ENCODE peak calls at places on chromosome 10, in five cellular contexts. One of them, this sample, is unnamed.

GRCh38 chr10:3963191-3963673 is 178.2 kb upstream of the KLF6 start:
- DNase-seq in fibroblast of villous mesenchyme: no peak
- DNase-seq in endothelial cell: no peak
- DNase-seq in ovary: no peak
- DNase-seq in cardiac fibroblast: no peak
- DNase-seq in this sample: no peak

GRCh38 chr10:46288601-46289206 is 1.9 kb downstream of the ANTXRL start:
- DNase-seq in fibroblast of villous mesenchyme: no peak
- DNase-seq in endothelial cell: no peak
- DNase-seq in ovary: no peak
- DNase-seq in cardiac fibroblast: no peak
- DNase-seq in this sample: no peak

GRCh38 chr10:53697038-53697437 is 924.5 kb upstream of the MBL2 start:
- DNase-seq in fibroblast of villous mesenchyme: no peak
- DNase-seq in endothelial cell: no peak
- DNase-seq in ovary: no peak
- DNase-seq in cardiac fibroblast: no peak
- DNase-seq in this sample: no peak

GRCh38 chr10:13890233-13890616 is 303.5 kb downstream of the PRPF18 start:
- DNase-seq in fibroblast of villous mesenchyme: peak
- DNase-seq in endothelial cell: no peak
- DNase-seq in ovary: no peak
- DNase-seq in cardiac fibroblast: no peak
- DNase-seq in this sample: no peak

GRCh38 chr10:117096559-117097201 is 41.4 kb downstream of the VAX1 start:
- DNase-seq in fibroblast of villous mesenchyme: no peak
- DNase-seq in endothelial cell: no peak
- DNase-seq in ovary: no peak
- DNase-seq in cardiac fibroblast: no peak
- DNase-seq in this sample: no peak

GRCh38 chr10:60975716-60976115 is 31.7 kb upstream of the RHOBTB1 start:
- DNase-seq in fibroblast of villous mesenchyme: no peak
- DNase-seq in endothelial cell: no peak
- DNase-seq in ovary: no peak
- DNase-seq in cardiac fibroblast: peak
- DNase-seq in this sample: no peak

GRCh38 chr10:58932126-58932525 is 244.3 kb upstream of the PHYHIPL start:
- DNase-seq in fibroblast of villous mesenchyme: peak
- DNase-seq in endothelial cell: no peak
- DNase-seq in ovary: no peak
- DNase-seq in cardiac fibroblast: peak
- DNase-seq in this sample: no peak

GRCh38 chr10:91955114-91955513 is 31.5 kb downstream of the BTAF1 start:
- DNase-seq in fibroblast of villous mesenchyme: no peak
- DNase-seq in endothelial cell: no peak
- DNase-seq in ovary: no peak
- DNase-seq in cardiac fibroblast: no peak
- DNase-seq in this sample: no peak

GRCh38 chr10:64113375-64113774 is 592.2 kb downstream of the REEP3 start:
- DNase-seq in fibroblast of villous mesenchyme: no peak
- DNase-seq in endothelial cell: no peak
- DNase-seq in ovary: no peak
- DNase-seq in cardiac fibroblast: no peak
- DNase-seq in this sample: no peak

GRCh38 chr10:29668628-29669027 is 33.9 kb upstream of the SVIL start:
- DNase-seq in fibroblast of villous mesenchyme: no peak
- DNase-seq in endothelial cell: no peak
- DNase-seq in ovary: no peak
- DNase-seq in cardiac fibroblast: no peak
- DNase-seq in this sample: no peak

GRCh38 chr10:123150986-123151738 is 3.0 kb upstream of the BUB3 start:
- DNase-seq in fibroblast of villous mesenchyme: no peak
- DNase-seq in endothelial cell: peak
- DNase-seq in ovary: no peak
- DNase-seq in cardiac fibroblast: no peak
- DNase-seq in this sample: peak

GRCh38 chr10:51879238-51879637 is 179.8 kb upstream of the CSTF2T start:
- DNase-seq in fibroblast of villous mesenchyme: peak
- DNase-seq in endothelial cell: no peak
- DNase-seq in ovary: no peak
- DNase-seq in cardiac fibroblast: peak
- DNase-seq in this sample: no peak

GRCh38 chr10:11159543-11160215 is 142.0 kb downstream of the CELF2 start:
- DNase-seq in fibroblast of villous mesenchyme: no peak
- DNase-seq in endothelial cell: no peak
- DNase-seq in ovary: no peak
- DNase-seq in cardiac fibroblast: no peak
- DNase-seq in this sample: no peak

GRCh38 chr10:84695983-84696382 is 367.6 kb downstream of the CCSER2 start:
- DNase-seq in fibroblast of villous mesenchyme: no peak
- DNase-seq in endothelial cell: no peak
- DNase-seq in ovary: no peak
- DNase-seq in cardiac fibroblast: no peak
- DNase-seq in this sample: no peak

GRCh38 chr10:18545626-18546025 is 105.8 kb downstream of the NSUN6 start:
- DNase-seq in fibroblast of villous mesenchyme: no peak
- DNase-seq in endothelial cell: no peak
- DNase-seq in ovary: no peak
- DNase-seq in cardiac fibroblast: peak
- DNase-seq in this sample: no peak

GRCh38 chr10:77253037-77253436 is 384.6 kb downstream of the KCNMA1 start:
- DNase-seq in fibroblast of villous mesenchyme: peak
- DNase-seq in endothelial cell: no peak
- DNase-seq in ovary: no peak
- DNase-seq in cardiac fibroblast: no peak
- DNase-seq in this sample: no peak

GRCh38 chr10:112218960-112219359 is 35.4 kb upstream of the GPAM start:
- DNase-seq in fibroblast of villous mesenchyme: no peak
- DNase-seq in endothelial cell: no peak
- DNase-seq in ovary: no peak
- DNase-seq in cardiac fibroblast: no peak
- DNase-seq in this sample: no peak

GRCh38 chr10:68542046-68542445 is 14.7 kb upstream of the SLC25A16 start:
- DNase-seq in fibroblast of villous mesenchyme: no peak
- DNase-seq in endothelial cell: no peak
- DNase-seq in ovary: no peak
- DNase-seq in cardiac fibroblast: no peak
- DNase-seq in this sample: no peak

GRCh38 chr10:13984647-13985155 is 346.0 kb downstream of the FRMD4A start:
- DNase-seq in fibroblast of villous mesenchyme: peak
- DNase-seq in endothelial cell: no peak
- DNase-seq in ovary: no peak
- DNase-seq in cardiac fibroblast: peak
- DNase-seq in this sample: no peak

GRCh38 chr10:3754727-3755439 is 30.1 kb downstream of the KLF6 start:
- DNase-seq in fibroblast of villous mesenchyme: peak
- DNase-seq in endothelial cell: no peak
- DNase-seq in ovary: no peak
- DNase-seq in cardiac fibroblast: peak
- DNase-seq in this sample: no peak

GRCh38 chr10:118557946-118558345 is 37.5 kb downstream of the PRLHR start:
- DNase-seq in fibroblast of villous mesenchyme: no peak
- DNase-seq in endothelial cell: no peak
- DNase-seq in ovary: no peak
- DNase-seq in cardiac fibroblast: peak
- DNase-seq in this sample: no peak

GRCh38 chr10:77835669-77836086 is 90.9 kb downstream of the DLG5 start:
- DNase-seq in fibroblast of villous mesenchyme: no peak
- DNase-seq in endothelial cell: no peak
- DNase-seq in ovary: no peak
- DNase-seq in cardiac fibroblast: peak
- DNase-seq in this sample: no peak

GRCh38 chr10:43127447-43127846 is 10.8 kb upstream of the CSGALNACT2 start:
- DNase-seq in fibroblast of villous mesenchyme: no peak
- DNase-seq in endothelial cell: no peak
- DNase-seq in ovary: no peak
- DNase-seq in cardiac fibroblast: no peak
- DNase-seq in this sample: no peak

GRCh38 chr10:96830511-96831199 is 1.4 kb upstream of the LCOR start:
- DNase-seq in fibroblast of villous mesenchyme: peak
- DNase-seq in endothelial cell: peak
- DNase-seq in ovary: peak
- DNase-seq in cardiac fibroblast: peak
- DNase-seq in this sample: peak

GRCh38 chr10:105063796-105064195 is 422.7 kb downstream of the SORCS3 start:
- DNase-seq in fibroblast of villous mesenchyme: peak
- DNase-seq in endothelial cell: peak
- DNase-seq in ovary: no peak
- DNase-seq in cardiac fibroblast: peak
- DNase-seq in this sample: peak

GRCh38 chr10:17026686-17027485 is 102.7 kb downstream of the CUBN start:
- DNase-seq in fibroblast of villous mesenchyme: no peak
- DNase-seq in endothelial cell: no peak
- DNase-seq in ovary: no peak
- DNase-seq in cardiac fibroblast: peak
- DNase-seq in this sample: no peak

GRCh38 chr10:33815776-33816175 is 481.3 kb upstream of the NRP1 start:
- DNase-seq in fibroblast of villous mesenchyme: no peak
- DNase-seq in endothelial cell: no peak
- DNase-seq in ovary: no peak
- DNase-seq in cardiac fibroblast: no peak
- DNase-seq in this sample: no peak

GRCh38 chr10:63156236-63156635 is 23.1 kb downstream of the NRBF2 start:
- DNase-seq in fibroblast of villous mesenchyme: peak
- DNase-seq in endothelial cell: no peak
- DNase-seq in ovary: no peak
- DNase-seq in cardiac fibroblast: peak
- DNase-seq in this sample: no peak

GRCh38 chr10:70455213-70455630 is 13.7 kb upstream of the NODAL start:
- DNase-seq in fibroblast of villous mesenchyme: no peak
- DNase-seq in endothelial cell: no peak
- DNase-seq in ovary: no peak
- DNase-seq in cardiac fibroblast: no peak
- DNase-seq in this sample: no peak

GRCh38 chr10:110600487-110601101 is 33.1 kb downstream of the SMC3 start:
- DNase-seq in fibroblast of villous mesenchyme: peak
- DNase-seq in endothelial cell: peak
- DNase-seq in ovary: no peak
- DNase-seq in cardiac fibroblast: peak
- DNase-seq in this sample: no peak
- TF ChIP-seq CTCF in fibroblast of villous mesenchyme: peak
- TF ChIP-seq CTCF in endothelial cell: peak
- TF ChIP-seq CTCF in ovary: no peak
- TF ChIP-seq CTCF in cardiac fibroblast: peak
- TF ChIP-seq CTCF in this sample: peak

DNA sequence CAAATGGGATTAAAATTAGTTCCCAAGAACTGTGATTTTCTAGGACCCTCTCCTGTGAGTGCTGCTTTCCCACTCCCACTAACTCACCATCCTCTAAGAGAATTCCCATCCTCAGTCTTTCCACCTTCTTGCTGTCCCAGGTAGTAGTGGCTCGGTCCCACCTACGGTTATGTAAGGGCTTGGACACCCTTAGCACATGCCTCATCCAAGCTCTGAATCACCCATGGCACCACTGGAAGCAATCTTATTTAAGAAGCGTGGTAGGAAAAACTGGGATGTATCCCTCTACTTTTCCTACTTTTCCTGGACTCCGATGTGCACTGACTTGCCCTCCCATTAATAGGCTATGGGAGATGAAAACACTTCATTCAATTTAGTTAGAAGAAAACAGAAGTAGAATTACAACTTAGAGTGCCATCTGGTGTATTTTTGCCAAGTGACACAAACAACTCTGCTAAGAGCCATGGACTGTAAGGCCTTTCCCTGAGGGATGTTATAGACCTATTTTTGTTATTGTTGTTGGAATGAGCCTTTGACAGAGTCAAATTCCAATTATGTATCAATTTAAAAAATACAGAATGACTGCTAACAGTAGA is 13.7 kb upstream of the ANKRD22 start:
- DNase-seq in fibroblast of villous mesenchyme: no peak
- DNase-seq in endothelial cell: no peak
- DNase-seq in ovary: no peak
- DNase-seq in cardiac fibroblast: peak
- DNase-seq in this sample: no peak
- TF ChIP-seq CTCF in fibroblast of villous mesenchyme: peak
- TF ChIP-seq CTCF in endothelial cell: no peak
- TF ChIP-seq CTCF in ovary: no peak
- TF ChIP-seq CTCF in cardiac fibroblast: no peak
- TF ChIP-seq CTCF in this sample: no peak

GRCh38 chr10:113705344-113705878 is 25.7 kb downstream of the CASP7 start:
- DNase-seq in fibroblast of villous mesenchyme: no peak
- DNase-seq in endothelial cell: no peak
- DNase-seq in ovary: no peak
- DNase-seq in cardiac fibroblast: no peak
- DNase-seq in this sample: no peak
- TF ChIP-seq CTCF in fibroblast of villous mesenchyme: no peak
- TF ChIP-seq CTCF in endothelial cell: no peak
- TF ChIP-seq CTCF in ovary: no peak
- TF ChIP-seq CTCF in cardiac fibroblast: no peak
- TF ChIP-seq CTCF in this sample: no peak

GRCh38 chr10:71713135-71714040 is 6.2 kb downstream of the C10orf105 start:
- DNase-seq in fibroblast of villous mesenchyme: peak
- DNase-seq in endothelial cell: no peak
- DNase-seq in ovary: peak
- DNase-seq in cardiac fibroblast: peak
- DNase-seq in this sample: no peak
- TF ChIP-seq CTCF in fibroblast of villous mesenchyme: peak
- TF ChIP-seq CTCF in endothelial cell: no peak
- TF ChIP-seq CTCF in ovary: peak
- TF ChIP-seq CTCF in cardiac fibroblast: peak
- TF ChIP-seq CTCF in this sample: no peak

This sample was measured in glutamatergic neuron.